ENCODE peak calls at places on chromosomes 12 and 14, in four cellular contexts. O is stimulated activated CD4-positive, alpha-beta T cell treated with anti-CD3 and anti-CD28 coated beads, Interleukin-2, amount 100 ng/mL, for 48 hours; D is smooth muscle cell of the brain vasculature; L is A549. S is an unnamed sample.

GRCh38 chr14:102891556-102891955 is 30.9 kb upstream of the AMN start:
- DNase-seq in O (no peak), L (no peak), D (no peak), S (no peak)

GRCh38 chr12:87320724-87321123 is 708.5 kb downstream of the C12orf50 start:
- DNase-seq in L (no peak), D (no peak), O (no peak), S (no peak)

GRCh38 chr14:53462931-53463778 is 310.0 kb upstream of the DDHD1 start:
- DNase-seq in O (no peak), D (no peak), L (no peak), S (no peak)

GRCh38 chr12:20214286-20214685 is 154.1 kb upstream of the PDE3A start:
- DNase-seq in O (no peak), D (no peak), L (no peak), S (no peak)

GRCh38 chr12:6899837-6900519 is 4.6 kb upstream of the LRRC23 start:
- DNase-seq in D (no peak), L (peak), O (no peak), S (no peak)

GRCh38 chr14:68936476-68936875 is 42.6 kb downstream of the ACTN1 start:
- DNase-seq in L (no peak), O (no peak), D (no peak), S (no peak)

GRCh38 chr12:47509398-47509851 is 196.4 kb downstream of the RPAP3 start:
- DNase-seq in O (no peak), L (peak), D (no peak), S (no peak)

GRCh38 chr12:68769941-68770340 is 24.0 kb downstream of the SLC35E3 start:
- DNase-seq in D (no peak), L (no peak), O (no peak), S (no peak)

GRCh38 chr12:6167327-6168280 is 32.6 kb upstream of the CD9 start:
- DNase-seq in D (no peak), O (peak), L (peak), S (peak)

GRCh38 chr12:7144414-7145120 is 14.4 kb downstream of the CLSTN3 start:
- DNase-seq in L (peak), D (no peak), O (no peak), S (no peak)

GRCh38 chr12:121719926-121720414 is 7.4 kb downstream of the TMEM120B start:
- DNase-seq in L (peak), D (no peak), O (no peak), S (no peak)

GRCh38 chr14:32203928-32204357 is 874 bp upstream of the RNU6-8 start:
- DNase-seq in L (peak), D (no peak), O (no peak), S (no peak)

GRCh38 chr14:90970167-90970600 is 90.3 kb downstream of the RPS6KA5 start:
- DNase-seq in L (peak), O (no peak), D (no peak), S (peak)

GRCh38 chr12:52903855-52904508 is 894 bp downstream of the KRT8 start:
- DNase-seq in D (no peak), O (no peak), L (peak), S (no peak)

GRCh38 chr12:67080637-67081036 is 188.5 kb upstream of the CAND1 start:
- DNase-seq in O (no peak), D (no peak), L (no peak), S (no peak)

GRCh38 chr12:45655186-45655585 is 74.3 kb upstream of the ARID2 start:
- DNase-seq in L (peak), O (peak), D (no peak), S (no peak)

GRCh38 chr14:89540830-89541470 is 123.9 kb upstream of the FOXN3 start:
- DNase-seq in O (no peak), L (peak), D (no peak), S (no peak)

GRCh38 chr12:85657836-85658235 is 178.4 kb downstream of the RASSF9 start:
- DNase-seq in O (no peak), D (no peak), L (no peak), S (no peak)

GRCh38 chr12:119259483-119259882 is 75.0 kb upstream of the CCDC60 start:
- DNase-seq in O (no peak), L (no peak), D (no peak), S (no peak)